ENCODE peak calls at places on chromosomes 13 and 19, in nine cellular contexts. M is ascending aorta; U is GM04504; J is heart left ventricle; S is tibial nerve; L is stimulated activated naive B cell treated with anti-CD40 and anti-IgM and Interleukin-4, amounts not matched to agents 10 μg/mL and 1 μg/mL and 100 μg/mL, for 72 hours; W is A673; Y is A172; Q is HT1080. Z is an unnamed sample.

GRCh38 chr19:1109032-1109541 is 5.3 kb downstream of the GPX4 start:
- DNase-seq in J (peak), M (no peak), Y (no peak), L (no peak), U (no peak), W (no peak), S (no peak), Q (no peak), Z (no peak)

GRCh38 chr19:39557791-39558622 is 18.0 kb upstream of the EID2 start:
- DNase-seq in Q (peak), S (no peak), U (no peak), Y (no peak), L (no peak), J (no peak), M (no peak), W (no peak), Z (peak)

GRCh38 chr13:19587635-19588300 is 26.4 kb upstream of the TPTE2 start:
- DNase-seq in S (no peak), Y (no peak), J (no peak), U (no peak), W (peak), L (peak), M (no peak), Q (peak), Z (peak)

GRCh38 chr13:29845440-29846056 is 4.9 kb downstream of the UBL3 start:
- DNase-seq in M (no peak), Y (no peak), Q (no peak), W (peak), L (no peak), J (no peak), S (no peak), U (no peak), Z (peak)

GRCh38 chr13:100673831-100674362 is 698 bp downstream of the TMTC4 start:
- DNase-seq in S (no peak), J (peak), Q (peak), W (peak), Y (peak), U (peak), M (no peak), L (peak), Z (no peak)

GRCh38 chr19:28019901-28020300 is 1193.0 kb downstream of the UQCRFS1 start:
- DNase-seq in Q (no peak), S (no peak), W (no peak), L (no peak), U (no peak), Y (no peak), M (no peak), J (no peak), Z (no peak)

GRCh38 chr19:34838753-34839431 is 65.9 kb upstream of the ZNF599 start:
- DNase-seq in L (no peak), M (no peak), U (no peak), S (no peak), Q (no peak), W (peak), J (no peak), Y (no peak), Z (peak)

GRCh38 chr19:5090780-5091575 is 122.1 kb downstream of the KDM4B start:
- DNase-seq in W (peak), S (no peak), M (peak), U (peak), Y (peak), L (no peak), J (peak), Q (no peak), Z (peak)

GRCh38 chr19:18798384-18799352 is 7.6 kb upstream of the COMP start:
- DNase-seq in Q (no peak), S (no peak), M (no peak), J (no peak), L (no peak), U (no peak), Y (no peak), W (no peak), Z (peak)

GRCh38 chr19:44677019-44677809 is 5.9 kb downstream of the CEACAM19 start:
- DNase-seq in L (no peak), J (no peak), W (peak), S (no peak), M (no peak), Y (peak), U (no peak), Q (peak), Z (no peak)

Z was measured in DMS153.